ENCODE peak calls at places on chromosome 12, in seven cellular contexts. One of them, this sample, is unnamed.

GRCh38 chr12:89880695-89881350 is 172.2 kb upstream of the ATP2B1 start:
- DNase-seq in NCI-H2081: no peak
- DNase-seq in iris pigment epithelial cell: no peak
- DNase-seq in foreskin fibroblast: no peak
- DNase-seq in stimulated activated effector memory CD8-positive, alpha-beta T cell treated with anti-CD3 and anti-CD28 coated beads, Interleukin-12 subunit alpha, Interleukin-12 subunit beta, amount 100 ng/mL, for 72 hours: no peak
- DNase-seq in NCI-H1092 treated with DMSO at 0.1 percent for 48 hours: no peak
- DNase-seq in astrocyte of the cerebellum: no peak
- DNase-seq in this sample: no peak

GRCh38 chr12:78442454-78442801 is 422.1 kb upstream of the SYT1 start:
- DNase-seq in NCI-H2081: no peak
- DNase-seq in iris pigment epithelial cell: peak; percentile 73
- DNase-seq in foreskin fibroblast: peak; percentile 69
- DNase-seq in stimulated activated effector memory CD8-positive, alpha-beta T cell treated with anti-CD3 and anti-CD28 coated beads, Interleukin-12 subunit alpha, Interleukin-12 subunit beta, amount 100 ng/mL, for 72 hours: no peak
- DNase-seq in NCI-H1092 treated with DMSO at 0.1 percent for 48 hours: no peak
- DNase-seq in astrocyte of the cerebellum: no peak
- DNase-seq in this sample: no peak

GRCh38 chr12:124481257-124481750 is 86.1 kb downstream of the NCOR2 start:
- DNase-seq in NCI-H2081: no peak
- DNase-seq in iris pigment epithelial cell: no peak
- DNase-seq in foreskin fibroblast: no peak
- DNase-seq in stimulated activated effector memory CD8-positive, alpha-beta T cell treated with anti-CD3 and anti-CD28 coated beads, Interleukin-12 subunit alpha, Interleukin-12 subunit beta, amount 100 ng/mL, for 72 hours: no peak
- DNase-seq in NCI-H1092 treated with DMSO at 0.1 percent for 48 hours: no peak
- DNase-seq in astrocyte of the cerebellum: no peak
- DNase-seq in this sample: no peak

GRCh38 chr12:66624806-66625205 is 54.1 kb downstream of the GRIP1 start:
- DNase-seq in NCI-H2081: no peak
- DNase-seq in iris pigment epithelial cell: no peak
- DNase-seq in foreskin fibroblast: no peak
- DNase-seq in stimulated activated effector memory CD8-positive, alpha-beta T cell treated with anti-CD3 and anti-CD28 coated beads, Interleukin-12 subunit alpha, Interleukin-12 subunit beta, amount 100 ng/mL, for 72 hours: no peak
- DNase-seq in NCI-H1092 treated with DMSO at 0.1 percent for 48 hours: no peak
- DNase-seq in astrocyte of the cerebellum: no peak
- DNase-seq in this sample: no peak

GRCh38 chr12:53530056-53530455 is 22.8 kb upstream of the NPFF start:
- DNase-seq in NCI-H2081: no peak
- DNase-seq in iris pigment epithelial cell: no peak
- DNase-seq in foreskin fibroblast: no peak
- DNase-seq in stimulated activated effector memory CD8-positive, alpha-beta T cell treated with anti-CD3 and anti-CD28 coated beads, Interleukin-12 subunit alpha, Interleukin-12 subunit beta, amount 100 ng/mL, for 72 hours: no peak
- DNase-seq in NCI-H1092 treated with DMSO at 0.1 percent for 48 hours: no peak
- DNase-seq in astrocyte of the cerebellum: no peak
- DNase-seq in this sample: no peak

GRCh38 chr12:101050631-101051030 is 159.4 kb downstream of the SLC5A8 start:
- DNase-seq in NCI-H2081: no peak
- DNase-seq in iris pigment epithelial cell: no peak
- DNase-seq in foreskin fibroblast: no peak
- DNase-seq in stimulated activated effector memory CD8-positive, alpha-beta T cell treated with anti-CD3 and anti-CD28 coated beads, Interleukin-12 subunit alpha, Interleukin-12 subunit beta, amount 100 ng/mL, for 72 hours: no peak
- DNase-seq in NCI-H1092 treated with DMSO at 0.1 percent for 48 hours: no peak
- DNase-seq in astrocyte of the cerebellum: no peak
- DNase-seq in this sample: no peak

GRCh38 chr12:13347241-13348043 is 150.9 kb downstream of the EMP1 start:
- DNase-seq in NCI-H2081: no peak
- DNase-seq in iris pigment epithelial cell: peak; percentile 63
- DNase-seq in foreskin fibroblast: peak; percentile 94
- DNase-seq in stimulated activated effector memory CD8-positive, alpha-beta T cell treated with anti-CD3 and anti-CD28 coated beads, Interleukin-12 subunit alpha, Interleukin-12 subunit beta, amount 100 ng/mL, for 72 hours: peak; percentile 4
- DNase-seq in NCI-H1092 treated with DMSO at 0.1 percent for 48 hours: no peak
- DNase-seq in astrocyte of the cerebellum: peak; percentile 5
- DNase-seq in this sample: no peak

GRCh38 chr12:113019045-113019444 is 37.5 kb upstream of the DTX1 start:
- DNase-seq in NCI-H2081: no peak
- DNase-seq in iris pigment epithelial cell: peak; percentile 8
- DNase-seq in foreskin fibroblast: peak; percentile 5
- DNase-seq in stimulated activated effector memory CD8-positive, alpha-beta T cell treated with anti-CD3 and anti-CD28 coated beads, Interleukin-12 subunit alpha, Interleukin-12 subunit beta, amount 100 ng/mL, for 72 hours: no peak
- DNase-seq in NCI-H1092 treated with DMSO at 0.1 percent for 48 hours: peak; percentile 4
- DNase-seq in astrocyte of the cerebellum: no peak
- DNase-seq in this sample: no peak

GRCh38 chr12:69136931-69137613 is 102.3 kb upstream of the CPSF6 start:
- DNase-seq in NCI-H2081: no peak
- DNase-seq in iris pigment epithelial cell: no peak
- DNase-seq in foreskin fibroblast: no peak
- DNase-seq in stimulated activated effector memory CD8-positive, alpha-beta T cell treated with anti-CD3 and anti-CD28 coated beads, Interleukin-12 subunit alpha, Interleukin-12 subunit beta, amount 100 ng/mL, for 72 hours: no peak
- DNase-seq in NCI-H1092 treated with DMSO at 0.1 percent for 48 hours: no peak
- DNase-seq in astrocyte of the cerebellum: no peak
- DNase-seq in this sample: no peak